ENCODE peak calls at places on chromosomes 16 and 17, in five cellular contexts. N, X, V, B and Q are unnamed samples.

GRCh38 chr17:48296453-48296852 is 133.6 kb downstream of the SKAP1 start:
- DNase-seq in N (no peak), X (no peak), V (no peak), B (no peak), Q (no peak)

GRCh38 chr17:71964559-71964958 is 156.3 kb upstream of the SOX9 start:
- DNase-seq in N (no peak), X (no peak), V (no peak), B (no peak), Q (no peak)

GRCh38 chr16:11635127-11635652 is 33.1 kb upstream of the SNN start:
- DNase-seq in N (no peak), X (no peak), V (no peak), B (no peak), Q (no peak)

GRCh38 chr16:67919618-67920210 is 11.9 kb downstream of the CTRL start:
- DNase-seq in N (no peak), X (no peak), V (no peak), B (no peak), Q (no peak)

GRCh38 chr17:70168044-70168978 is 1.0 kb upstream of the KCNJ2 start:
- DNase-seq in N (peak; percentile 80), X (no peak), V (peak; percentile 79), B (peak; percentile 57), Q (peak; percentile 76)

GRCh38 chr17:73103661-73104335 is 11.3 kb upstream of the SLC39A11 start:
- DNase-seq in N (no peak), X (no peak), V (no peak), B (no peak), Q (peak; percentile 25)

GRCh38 chr17:32627233-32628008 is 140.6 kb downstream of the CDK5R1 start:
- DNase-seq in N (no peak), X (no peak), V (peak; percentile 98), B (peak; percentile 22), Q (no peak)

GRCh38 chr17:58329035-58329807 is 626 bp upstream of the TSPOAP1 start:
- DNase-seq in N (peak; percentile 73), X (peak; percentile 80), V (no peak), B (no peak), Q (peak; percentile 81)